ENCODE peak calls at places on chromosomes 11 and 22, in ten cellular contexts. A is esophagus muscularis mucosa, N is Panc1, S is breast epithelium, F is K562, K is HCT116, M is spleen, D is stomach, H is suprapubic skin, Z is sigmoid colon. L is an unnamed sample.

GRCh38 chr11:59255281-59255680 is 42.6 kb upstream of the MPEG1 start:
- DNase-seq in A (peak), N (no peak), S (no peak), F (no peak), K (no peak), M (no peak), D (no peak), H (no peak), Z (no peak), L (no peak)

GRCh38 chr11:9577032-9577431 is 3.6 kb downstream of the WEE1 start:
- DNase-seq in A (no peak), N (no peak), S (no peak), F (no peak), K (no peak), M (no peak), D (no peak), H (no peak), Z (no peak), L (no peak)

GRCh38 chr22:26701323-26701722 is 43.9 kb downstream of the MIAT start:
- DNase-seq in A (no peak), N (no peak), S (no peak), F (no peak), K (no peak), M (no peak), D (no peak), H (no peak), Z (no peak), L (no peak)

GRCh38 chr11:84829162-84829561 is 798.0 kb downstream of the DLG2 start:
- DNase-seq in A (no peak), N (no peak), S (no peak), F (no peak), K (no peak), M (no peak), D (no peak), H (no peak), Z (no peak), L (no peak)

GRCh38 chr11:86802601-86803051 is 2.3 kb downstream of the PRSS23 start:
- DNase-seq in A (no peak), N (no peak), S (no peak), F (peak), K (peak), M (no peak), D (no peak), H (no peak), Z (no peak), L (no peak)

GRCh38 chr22:41681616-41682015 is 7.1 kb downstream of the SNU13 start:
- DNase-seq in A (no peak), N (no peak), S (no peak), F (no peak), K (no peak), M (peak), D (no peak), H (no peak), Z (peak), L (no peak)

GRCh38 chr11:112889446-112889845 is 71.8 kb upstream of the NCAM1 start:
- DNase-seq in A (no peak), N (no peak), S (no peak), F (no peak), K (no peak), M (no peak), D (no peak), H (no peak), Z (no peak), L (no peak)

GRCh38 chr22:39717099-39717498 is 146.5 kb downstream of the CACNA1I start:
- DNase-seq in A (no peak), N (no peak), S (no peak), F (no peak), K (no peak), M (no peak), D (no peak), H (no peak), Z (no peak), L (no peak)

GRCh38 chr22:29697853-29698598 is 21.8 kb upstream of the CABP7 start:
- DNase-seq in A (no peak), N (no peak), S (no peak), F (no peak), K (no peak), M (no peak), D (no peak), H (no peak), Z (no peak), L (no peak)

GRCh38 chr11:65204646-65205601 is 23.2 kb downstream of the CAPN1 start:
- DNase-seq in A (no peak), N (no peak), S (no peak), F (peak), K (no peak), M (peak), D (peak), H (peak), Z (peak), L (no peak)

GRCh38 chr11:104934594-104934993 is 33.8 kb downstream of the CASP4 start:
- DNase-seq in A (no peak), N (no peak), S (no peak), F (no peak), K (no peak), M (no peak), D (no peak), H (no peak), Z (no peak), L (no peak)

GRCh38 chr11:76234704-76235232 is 28.5 kb upstream of the WNT11 start:
- DNase-seq in A (no peak), N (no peak), S (peak), F (no peak), K (no peak), M (peak), D (peak), H (no peak), Z (peak), L (no peak)

GRCh38 chr11:75365711-75366181 is 14.3 kb upstream of the ARRB1 start:
- DNase-seq in A (no peak), N (no peak), S (no peak), F (no peak), K (no peak), M (no peak), D (no peak), H (no peak), Z (no peak), L (no peak)

GRCh38 chr11:69818243-69819108 is 740 bp downstream of the FGF3 start:
- DNase-seq in A (no peak), N (no peak), S (no peak), F (no peak), K (no peak), M (no peak), D (no peak), H (no peak), Z (no peak), L (no peak)

DNA sequence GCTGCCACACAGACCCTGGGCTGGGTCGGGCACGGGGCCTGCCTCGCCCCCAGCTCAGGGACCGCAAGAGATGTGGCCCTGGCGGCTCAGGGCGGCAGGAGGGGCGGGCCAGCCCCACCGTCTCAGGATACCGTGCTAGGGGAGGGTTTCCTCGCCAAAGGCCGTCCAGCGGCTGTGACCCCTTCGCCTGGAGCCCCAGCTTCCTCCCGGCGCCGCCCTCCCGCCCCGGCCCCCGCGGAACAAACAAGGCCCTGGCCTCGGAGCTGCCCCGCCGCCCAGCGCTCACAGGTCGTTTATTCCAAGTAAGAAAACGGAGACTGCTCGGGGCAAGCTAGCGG is 543 bp upstream of the AP2A2 start:
- DNase-seq in A (no peak), N (no peak), S (no peak), F (peak), K (no peak), M (no peak), D (no peak), H (no peak), Z (no peak), L (no peak)
- H3K4me3 ChIP-seq in A (peak), N (peak), S (peak), F (peak), K (no peak), M (peak), D (peak), H (peak), Z (peak), L (peak)

DNA sequence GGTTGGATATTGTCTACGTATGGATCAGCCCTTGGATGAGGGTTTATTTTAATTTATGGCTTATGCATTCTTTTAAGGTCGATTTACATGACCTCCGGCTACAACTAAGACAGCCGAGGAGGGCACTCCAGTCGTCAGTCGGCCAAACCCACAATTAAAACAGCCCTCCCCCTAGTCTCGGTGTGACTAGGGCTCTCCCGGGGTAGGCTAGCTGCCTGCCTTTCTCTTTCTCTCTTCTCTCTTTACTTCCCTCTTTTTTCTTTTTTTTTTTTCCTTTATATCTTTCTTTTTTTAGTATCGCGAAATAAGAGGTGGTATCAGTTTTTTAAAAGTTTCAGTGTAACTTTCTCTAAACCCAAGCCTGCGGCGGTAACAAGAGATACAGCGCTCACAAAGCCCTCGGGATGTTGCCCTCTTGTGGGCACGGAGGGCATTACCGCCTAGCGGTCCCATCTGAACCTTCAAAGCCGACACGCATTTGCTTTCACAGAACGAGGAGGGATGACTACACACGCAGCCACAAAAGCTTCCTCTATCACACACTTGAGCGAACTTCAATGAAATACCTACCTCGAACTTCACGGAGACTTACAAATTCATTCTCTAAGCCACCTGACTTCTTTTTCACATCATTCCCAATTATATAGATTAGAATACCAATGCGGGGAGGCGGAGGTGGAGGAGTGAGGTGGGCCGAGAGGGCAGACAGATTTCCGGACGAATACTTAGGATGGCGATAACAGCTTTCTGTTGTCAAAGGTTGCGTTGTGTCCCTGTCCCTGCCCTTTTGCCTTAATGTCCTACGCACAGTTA is 132.3 kb upstream of the C11orf58 start:
- DNase-seq in A (peak), N (peak), S (peak), F (peak), K (peak), M (peak), D (peak), H (peak), Z (peak), L (no peak)
- TF ChIP-seq POLR2AphosphoS5 in A (peak), N (no peak), S (peak), F (peak), K (no peak), M (peak), D (peak), H (peak), Z (peak), L (no peak)

DNA sequence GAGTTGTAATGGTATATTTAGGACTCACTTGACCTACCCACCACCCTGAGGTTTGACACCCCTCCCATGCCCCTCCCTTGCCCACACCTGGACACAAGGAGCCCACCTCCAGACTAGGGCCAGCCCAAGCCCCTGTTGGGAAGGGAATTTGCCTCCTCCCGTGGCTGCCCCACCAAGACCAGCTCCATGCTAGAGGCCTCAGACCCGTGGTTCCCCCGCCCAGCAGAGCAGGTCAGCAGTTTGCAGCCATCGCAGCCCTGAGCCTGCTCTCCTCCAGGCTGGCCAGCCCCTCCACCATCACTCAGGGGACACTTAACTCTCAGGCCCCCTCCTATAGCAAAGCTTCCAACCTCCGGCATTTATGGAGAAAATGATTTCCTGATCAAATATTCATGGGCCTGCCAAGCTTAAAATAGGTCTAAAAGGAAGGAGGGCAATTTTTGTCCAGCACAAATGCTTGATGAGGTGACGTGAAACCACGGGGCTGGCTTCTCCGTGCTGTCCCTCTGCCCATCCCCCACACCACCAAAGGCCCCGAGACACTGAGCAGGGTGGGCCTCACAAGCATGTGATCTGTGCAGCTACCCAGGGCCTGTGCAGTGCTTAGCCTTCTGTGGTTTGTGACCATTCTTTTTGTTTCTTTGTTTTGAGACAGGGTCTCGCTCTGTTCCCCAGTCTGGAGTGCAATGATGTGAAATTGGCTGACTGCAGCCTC is 94.6 kb upstream of the RTL6 start:
- DNase-seq in A (no peak), N (no peak), S (no peak), F (no peak), K (no peak), M (no peak), D (no peak), H (no peak), Z (no peak), L (no peak)
- H3K4me3 ChIP-seq in A (no peak), N (no peak), S (no peak), F (no peak), K (no peak), M (no peak), D (no peak), H (no peak), Z (no peak), L (no peak)

GRCh38 chr11:62786318-62787004 is 741 bp upstream of the TMEM179B start:
- DNase-seq in A (peak), N (no peak), S (peak), F (peak), K (peak), M (peak), D (peak), H (peak), Z (peak), L (no peak)
- TF ChIP-seq POLR2AphosphoS5 in A (no peak), N (no peak), S (no peak), F (no peak), K (no peak), M (peak), D (peak), H (peak), Z (peak), L (no peak)

GRCh38 chr11:27238811-27239210 is 124.2 kb downstream of the CCDC34 start:
- DNase-seq in A (no peak), N (no peak), S (no peak), F (no peak), K (no peak), M (no peak), D (no peak), H (no peak), Z (no peak), L (no peak)

GRCh38 chr11:27242591-27242990 is 120.4 kb downstream of the CCDC34 start:
- DNase-seq in A (no peak), N (no peak), S (no peak), F (no peak), K (no peak), M (no peak), D (no peak), H (no peak), Z (no peak), L (no peak)

GRCh38 chr11:27237641-27238040 is 125.4 kb downstream of the CCDC34 start:
- DNase-seq in A (no peak), N (no peak), S (no peak), F (no peak), K (no peak), M (no peak), D (no peak), H (no peak), Z (peak), L (no peak)

GRCh38 chr11:27241316-27242122 is 121.5 kb downstream of the CCDC34 start:
- DNase-seq in A (no peak), N (peak), S (no peak), F (no peak), K (no peak), M (no peak), D (no peak), H (no peak), Z (no peak), L (no peak)

DNA sequence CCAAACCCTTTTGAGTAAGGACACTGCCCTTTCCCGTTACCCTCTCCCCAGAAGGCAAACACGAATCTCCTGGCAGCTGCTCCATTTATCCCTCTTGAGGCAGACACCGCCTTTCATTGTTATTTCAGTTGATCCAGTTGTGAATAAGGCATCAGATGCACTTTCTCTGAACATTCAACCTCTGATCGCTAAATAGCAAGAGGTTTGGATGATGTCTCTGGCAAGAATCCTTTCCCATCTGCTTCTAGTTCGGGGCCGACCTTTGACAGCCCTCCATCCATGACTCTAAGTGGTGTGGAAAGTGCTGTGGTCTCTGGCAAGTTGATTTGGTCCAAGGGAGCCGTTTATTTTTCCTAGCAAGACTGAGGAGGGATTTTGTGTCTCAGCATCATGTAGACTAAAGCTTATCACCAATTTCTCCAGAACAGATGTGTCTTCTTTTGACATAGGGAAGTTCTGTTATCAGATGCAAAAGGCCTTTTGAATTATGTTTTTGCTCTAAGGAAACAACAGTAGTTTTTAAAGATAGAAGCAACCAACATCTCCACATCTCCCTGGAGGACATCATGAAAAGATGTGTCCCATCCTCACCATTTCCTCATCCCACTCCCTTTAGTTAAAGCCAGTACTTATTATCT is 123.6 kb downstream of the CCDC34 start:
- DNase-seq in A (no peak), N (no peak), S (no peak), F (no peak), K (no peak), M (no peak), D (no peak), H (no peak), Z (no peak), L (no peak)
- H3K4me3 ChIP-seq in A (no peak), N (no peak), S (no peak), F (no peak), K (no peak), M (no peak), D (no peak), H (no peak), Z (no peak), L (no peak)

DNA sequence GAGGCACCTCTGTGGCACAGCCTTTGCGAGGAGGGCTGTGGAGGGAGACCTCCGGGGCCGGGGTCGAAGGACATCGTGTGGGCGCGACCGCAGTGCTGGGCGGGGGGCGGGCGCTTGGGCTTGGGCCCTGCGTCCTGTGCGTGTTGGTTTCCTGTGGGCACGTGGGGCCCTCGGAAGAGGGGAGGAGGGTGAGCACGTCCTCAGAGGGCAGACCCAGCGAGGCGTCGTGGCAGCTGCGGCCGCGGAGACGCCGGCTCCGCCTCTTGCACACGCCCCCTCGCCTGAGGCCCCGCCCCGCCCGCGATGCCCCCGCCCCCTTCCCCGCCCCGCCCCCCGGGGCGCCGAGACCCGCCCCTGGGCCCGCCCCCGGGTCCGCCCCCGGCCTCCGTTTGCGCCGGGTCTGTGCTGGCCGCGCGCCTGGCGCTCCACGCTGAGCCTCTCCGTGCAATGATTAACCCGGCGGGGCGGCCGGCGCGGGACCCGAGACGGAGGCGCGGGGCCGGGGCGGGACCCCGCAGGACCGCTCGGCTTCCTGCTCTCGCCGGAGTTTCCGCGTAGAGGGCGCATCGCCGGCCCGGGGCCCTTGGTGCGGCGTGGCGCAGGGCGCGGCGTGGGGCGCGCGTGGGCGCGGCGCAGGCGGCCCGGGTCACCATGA is at the start of gene PRR5:
- DNase-seq in A (no peak), N (no peak), S (peak), F (peak), K (peak), M (peak), D (peak), H (peak), Z (peak), L (no peak)
- TF ChIP-seq POLR2AphosphoS5 in A (no peak), N (no peak), S (no peak), F (no peak), K (peak), M (peak), D (no peak), H (no peak), Z (no peak), L (no peak)